ENCODE peak calls at places on chromosomes 4 and X, in four cellular contexts. F is keratinocyte, T is IMR-90, H is tibial nerve. J is an unnamed sample.

GRCh38 chr4:184275766-184276165 is 58.1 kb upstream of the ENPP6 start:
- DNase-seq in F (no peak), H (no peak), T (peak), J (no peak)

GRCh38 chr4:7689773-7690693 is 249.6 kb downstream of the AFAP1 start:
- DNase-seq in T (no peak), H (no peak), F (no peak), J (no peak)

GRCh38 chrX:50865311-50865710 is 45.2 kb upstream of the BMP15 start:
- DNase-seq in F (no peak), T (no peak), H (no peak), J (no peak)

GRCh38 chr4:3249681-3250437 is 900 bp downstream of the MSANTD1 start:
- DNase-seq in T (no peak), H (no peak), F (no peak), J (no peak)

GRCh38 chrX:140602140-140602539 is 97.3 kb upstream of the SOX3 start:
- DNase-seq in F (no peak), H (no peak), T (no peak), J (no peak)

GRCh38 chr4:19735012-19735411 is 516.7 kb upstream of the SLIT2 start:
- DNase-seq in F (no peak), H (no peak), T (peak), J (peak)

GRCh38 chrX:3231766-3232165 is 114.7 kb downstream of the MXRA5 start:
- DNase-seq in H (no peak), T (no peak), F (no peak), J (no peak)

GRCh38 chr4:6422105-6422504 is 50.3 kb downstream of the PPP2R2C start:
- DNase-seq in T (no peak), H (no peak), F (no peak), J (no peak)

GRCh38 chrX:104432321-104432720 is 133.7 kb upstream of the IL1RAPL2 start:
- DNase-seq in T (no peak), H (no peak), F (no peak), J (no peak)

GRCh38 chrX:154019633-154020499 is at the start of gene IRAK1:
- DNase-seq in T (peak), F (no peak), H (peak), J (peak)

GRCh38 chrX:17361620-17362019 is 13.4 kb upstream of the NHS start:
- DNase-seq in T (no peak), H (no peak), F (no peak), J (no peak)

DNA sequence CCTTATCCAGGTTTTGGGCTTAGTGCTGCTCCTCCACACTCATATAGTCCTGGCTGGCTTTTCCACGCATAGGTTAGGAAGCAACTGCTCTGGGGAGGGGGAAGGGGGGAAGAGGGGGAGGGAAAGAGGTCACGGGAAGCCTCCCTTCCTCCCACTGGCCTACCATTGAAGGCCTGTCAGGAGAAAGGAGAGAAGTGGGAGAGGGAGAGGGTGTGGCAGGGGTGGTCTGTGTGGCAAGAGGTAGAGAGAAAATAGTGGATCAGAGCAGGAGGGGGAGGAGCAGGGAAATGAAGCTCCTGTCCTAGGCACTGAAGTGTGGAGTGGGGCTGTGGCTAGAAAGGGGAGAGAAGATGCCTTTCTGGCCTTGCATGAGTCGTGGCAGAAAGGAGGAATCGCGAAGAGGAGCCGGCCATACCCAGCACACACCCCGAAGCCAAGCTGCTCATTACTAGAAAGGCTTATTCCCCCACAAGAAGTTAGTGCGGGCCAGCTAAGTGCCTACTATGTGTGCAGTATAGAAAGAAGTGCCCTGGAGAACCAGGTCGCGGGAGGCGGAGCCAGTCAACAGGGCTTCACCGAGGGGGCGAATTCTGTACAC is 1.1 kb upstream of the TMEM164 start:
- DNase-seq in F (no peak), H (no peak), T (no peak), J (no peak)
- H3K4me3 ChIP-seq in F (peak), H (peak), T (peak), J (peak)

GRCh38 chrX:31713120-31713519 is 641.3 kb upstream of the FTHL17 start:
- DNase-seq in T (no peak), H (no peak), F (no peak), J (no peak)
- TF ChIP-seq CTCF in T (no peak), H (no peak), F (no peak), J (no peak)

GRCh38 chrX:19750028-19750786 is 137.2 kb downstream of the SH3KBP1 start:
- DNase-seq in H (no peak), T (no peak), F (no peak), J (no peak)

GRCh38 chrX:19744231-19744630 is 143.2 kb downstream of the SH3KBP1 start:
- DNase-seq in H (no peak), T (no peak), F (no peak), J (no peak)

GRCh38 chrX:19747672-19748610 is 139.5 kb downstream of the SH3KBP1 start:
- DNase-seq in F (no peak), H (no peak), T (no peak), J (no peak)

GRCh38 chrX:19748898-19749680 is 138.3 kb downstream of the SH3KBP1 start:
- DNase-seq in T (no peak), H (no peak), F (no peak), J (no peak)

DNA sequence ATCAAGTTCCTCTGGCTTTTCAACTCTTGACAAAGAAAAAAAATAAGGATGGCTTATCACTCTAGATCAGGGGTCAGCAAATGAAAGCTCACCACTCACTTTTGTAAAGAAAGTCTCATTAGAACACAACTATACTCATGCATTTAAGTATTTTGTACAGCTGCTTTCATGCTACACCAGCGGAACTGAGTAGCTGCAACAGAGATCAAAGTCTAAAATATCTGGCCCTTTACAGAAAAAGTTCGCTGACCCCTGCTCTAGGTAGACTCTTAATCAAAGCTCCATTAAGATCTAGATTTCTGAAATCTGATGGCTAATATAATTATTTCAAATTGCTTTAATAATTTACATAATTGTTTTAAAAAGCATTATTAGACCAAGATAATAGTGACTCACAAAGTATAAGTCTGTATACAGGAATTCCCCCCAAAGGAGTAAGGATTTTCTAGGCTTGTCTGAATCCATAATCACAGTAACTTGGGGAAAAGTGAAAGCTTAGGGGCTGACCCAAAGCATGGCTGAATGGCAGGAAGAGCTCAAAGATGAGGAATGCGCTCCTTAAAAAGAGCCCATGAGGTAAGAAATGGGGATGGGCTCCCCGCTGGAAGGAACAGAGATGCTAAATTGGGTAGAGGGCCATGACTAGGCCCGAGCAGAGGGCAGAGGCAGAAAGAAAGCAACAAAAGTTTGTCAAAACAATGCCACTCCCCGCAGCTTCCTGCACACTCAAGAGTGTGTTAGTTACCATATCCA is 140.3 kb downstream of the SH3KBP1 start:
- DNase-seq in T (no peak), F (no peak), H (no peak), J (no peak)
- H3K4me3 ChIP-seq in T (no peak), F (no peak), H (no peak), J (no peak)

DNA sequence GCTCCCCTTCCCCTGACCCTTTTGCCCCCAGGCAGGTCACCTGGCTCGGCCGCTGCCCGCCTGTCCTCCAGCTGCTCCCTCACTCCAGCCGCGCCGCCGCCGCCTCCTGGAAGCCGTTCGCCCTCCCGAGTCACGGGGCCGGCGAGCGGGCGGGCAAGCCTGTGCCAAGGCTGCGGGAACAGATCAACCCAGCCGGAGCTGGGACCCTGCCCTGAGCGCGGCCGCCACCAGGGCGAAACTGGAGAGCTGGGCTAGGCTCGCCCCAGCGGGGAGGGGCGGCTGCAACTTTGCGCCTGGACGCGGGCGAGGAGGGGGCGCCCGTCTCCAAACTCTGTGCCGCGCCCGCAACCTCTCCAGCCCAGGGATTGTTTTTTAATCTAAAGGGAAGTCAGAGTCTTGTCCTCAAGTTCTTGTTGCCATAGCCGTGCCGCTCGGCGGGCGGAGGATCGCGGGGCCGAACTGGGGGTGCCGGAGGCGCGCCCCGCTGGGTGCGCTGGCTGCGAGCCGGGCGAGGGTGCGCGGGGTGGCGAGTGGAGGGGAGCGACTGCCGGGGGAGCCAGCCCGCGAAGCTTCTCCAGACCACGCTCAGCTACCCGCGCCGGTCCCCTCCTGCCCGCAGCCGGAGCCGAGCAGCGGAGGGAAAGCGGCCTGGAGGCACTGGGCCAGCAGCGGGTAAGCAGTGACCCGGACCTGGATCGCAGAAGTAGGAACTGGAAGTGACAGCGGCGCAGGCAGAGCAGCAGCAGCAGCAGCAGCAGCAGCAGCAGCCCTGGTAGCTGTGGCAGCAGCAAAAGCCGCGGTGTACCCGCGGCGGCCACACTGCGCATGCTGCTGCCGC is 13.4 kb downstream of the ARHGEF6 start:
- DNase-seq in F (no peak), T (peak), H (no peak), J (peak)
- TF ChIP-seq CTCF in F (no peak), T (no peak), H (peak), J (no peak)

GRCh38 chrX:100975212-100975611 is 5.7 kb downstream of the ARL13A start:
- DNase-seq in H (no peak), T (peak), F (no peak), J (peak)
- H3K4me3 ChIP-seq in H (no peak), T (no peak), F (no peak), J (no peak)

DNA sequence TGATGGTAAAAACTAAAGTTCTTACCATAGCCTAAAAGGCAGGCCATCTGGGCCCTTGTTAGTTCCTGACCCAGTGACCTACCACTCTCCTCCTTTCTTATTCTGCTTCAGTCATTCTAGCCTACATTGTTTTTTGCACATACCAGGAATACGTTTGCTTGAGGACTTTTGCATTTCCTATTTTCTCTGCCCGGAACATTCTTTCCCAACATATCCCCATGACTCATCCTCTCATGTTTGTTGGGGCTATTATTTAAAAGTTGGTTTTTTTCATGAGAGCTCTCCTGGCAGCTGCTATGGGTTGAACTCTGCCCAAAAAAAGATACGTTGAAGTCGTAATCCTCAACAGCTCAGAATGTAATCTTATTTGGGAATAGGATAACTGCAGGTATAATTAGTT is 138.4 kb upstream of the PDHA2 start:
- DNase-seq in F (no peak), T (no peak), H (no peak), J (peak)
- TF ChIP-seq CTCF in F (no peak), T (no peak), H (no peak), J (no peak)

DNA sequence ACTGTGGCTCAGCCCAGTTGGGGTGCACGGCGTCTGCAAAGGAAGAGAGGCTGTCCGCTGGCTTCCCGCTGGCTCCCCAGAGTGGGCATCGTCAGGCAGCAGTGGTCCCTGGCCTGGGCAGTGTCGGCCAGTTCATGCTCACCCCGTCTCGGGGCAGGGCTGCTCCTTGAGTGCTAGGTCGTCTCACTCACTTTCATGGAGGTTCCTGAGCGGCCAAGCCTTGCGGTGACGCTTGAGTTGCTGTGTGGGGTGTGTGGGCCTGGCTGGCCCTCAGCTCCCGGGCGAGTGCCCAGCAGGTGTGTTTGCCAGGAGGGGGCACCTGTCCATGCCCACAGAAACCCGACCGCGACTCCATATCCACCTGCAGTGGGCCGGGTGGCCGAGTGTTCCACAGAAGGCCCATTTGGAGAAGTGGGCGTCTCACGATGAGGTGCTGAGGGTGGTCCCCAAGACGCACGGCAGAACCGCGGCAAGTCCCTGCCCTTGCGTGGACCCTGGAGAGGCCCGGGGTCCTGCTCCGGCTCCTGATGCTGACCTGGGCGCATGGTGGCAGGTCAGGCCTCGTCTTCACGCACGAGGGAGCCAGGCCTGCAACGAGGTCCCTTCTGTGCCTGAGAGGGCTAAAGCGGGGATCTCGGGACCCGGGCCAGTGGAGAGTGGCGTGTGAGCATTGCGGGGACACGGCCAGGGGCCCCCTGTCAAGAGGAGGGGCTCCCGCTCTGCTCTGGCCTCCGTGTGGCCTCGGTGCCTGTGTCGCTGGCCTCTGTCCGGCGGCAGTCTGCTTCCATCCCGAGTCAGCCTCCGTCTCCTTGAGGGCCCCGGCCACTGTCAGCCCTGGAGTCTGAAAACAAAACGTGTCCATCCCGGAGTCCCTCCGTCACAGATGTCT is 18.5 kb upstream of the UVSSA start:
- DNase-seq in T (no peak), F (no peak), H (no peak), J (no peak)
- H3K4me3 ChIP-seq in T (no peak), F (no peak), H (no peak), J (no peak)

GRCh38 chrX:149903889-149904748 is 23.1 kb downstream of the MAGEA8 start:
- DNase-seq in T (peak), H (no peak), F (no peak), J (peak)
- TF ChIP-seq CTCF in T (peak), H (no peak), F (peak), J (peak)